ENCODE peak calls at places on chromosomes 5 and 9, in six cellular contexts. C is upper lobe of right lung, I is pancreas, M is endodermal cell, Z is Peyer's patch, H is thoracic aorta. Y is an unnamed sample. For H3K4me1, the result is how much of the 10 kb centered on the place peaks cover.

GRCh38 chr9:126609191-126609590 is 4.5 kb upstream of the LMX1B start:
- DNase-seq in C (peak), I (no peak), M (no peak), Z (no peak), H (no peak), Y (no peak)

GRCh38 chr5:14457475-14457874 is 124.1 kb upstream of the OTULINL start:
- DNase-seq in C (no peak), I (peak), M (no peak), Z (no peak), H (no peak), Y (no peak)

GRCh38 chr5:9947944-9948343 is 301.7 kb downstream of the ATPSCKMT start:
- DNase-seq in C (no peak), I (no peak), M (no peak), Z (no peak), H (no peak), Y (no peak)

GRCh38 chr5:162473051-162473714 is 405.6 kb downstream of the GABRG2 start:
- DNase-seq in C (no peak), I (no peak), M (no peak), Z (no peak), H (no peak), Y (no peak)

GRCh38 chr9:84673806-84674205 is 4.3 kb downstream of the NTRK2 start:
- DNase-seq in C (no peak), I (no peak), M (no peak), Z (no peak), H (no peak), Y (no peak)

GRCh38 chr5:68424799-68425537 is 209.4 kb downstream of the PIK3R1 start:
- DNase-seq in C (no peak), I (no peak), M (no peak), Z (no peak), H (no peak), Y (no peak)

GRCh38 chr5:59786271-59786805 is 107.2 kb downstream of the PDE4D start:
- DNase-seq in C (no peak), I (no peak), M (no peak), Z (no peak), H (no peak), Y (no peak)

GRCh38 chr9:69097053-69097452 is 61.5 kb downstream of the FXN start:
- DNase-seq in C (no peak), I (no peak), M (no peak), Z (no peak), H (no peak), Y (no peak)

GRCh38 chr5:107340631-107341030 is 330.1 kb downstream of the EFNA5 start:
- DNase-seq in C (no peak), I (no peak), M (no peak), Z (no peak), H (no peak), Y (no peak)

GRCh38 chr9:84493284-84493947 is 152.9 kb upstream of the SLC28A3 start:
- DNase-seq in C (no peak), I (no peak), M (peak), Z (no peak), H (no peak), Y (no peak)

GRCh38 chr5:170554566-170555267 is 50.9 kb downstream of the KCNIP1 start:
- DNase-seq in C (no peak), I (no peak), M (peak), Z (no peak), H (no peak), Y (peak)

GRCh38 chr9:37325778-37326177 is 96.7 kb upstream of the GRHPR start:
- DNase-seq in C (no peak), I (no peak), M (no peak), Z (no peak), H (no peak), Y (no peak)

GRCh38 chr5:14932902-14933475 is 61.4 kb upstream of the ANKH start:
- DNase-seq in C (no peak), I (no peak), M (no peak), Z (no peak), H (no peak), Y (no peak)

GRCh38 chr5:136492587-136492986 is 127.2 kb upstream of the TRPC7 start:
- DNase-seq in C (no peak), I (no peak), M (no peak), Z (no peak), H (no peak), Y (no peak)

GRCh38 chr9:89592963-89593775 is 11.6 kb upstream of the GADD45G start:
- DNase-seq in C (no peak), I (peak), M (peak), Z (no peak), H (no peak), Y (no peak)

GRCh38 chr9:134031783-134032182 is 6.5 kb downstream of the BRD3OS start:
- DNase-seq in C (no peak), I (no peak), M (no peak), Z (no peak), H (no peak), Y (no peak)

GRCh38 chr5:52769061-52769460 is 18.7 kb upstream of the ITGA1 start:
- DNase-seq in C (no peak), I (no peak), M (no peak), Z (no peak), H (no peak), Y (no peak)

GRCh38 chr5:106451998-106452397 is 1218.7 kb downstream of the EFNA5 start:
- DNase-seq in C (no peak), I (no peak), M (no peak), Z (no peak), H (no peak), Y (no peak)

GRCh38 chr5:53884411-53884810 is 324.0 kb downstream of the NDUFS4 start:
- DNase-seq in C (no peak), I (no peak), M (peak), Z (no peak), H (no peak), Y (no peak)

GRCh38 chr5:139676406-139676805 is 28.3 kb downstream of the CXXC5 start:
- DNase-seq in C (no peak), I (no peak), M (no peak), Z (no peak), H (no peak), Y (no peak)

GRCh38 chr5:139675825-139676224 is 27.7 kb downstream of the CXXC5 start:
- DNase-seq in C (no peak), I (no peak), M (no peak), Z (no peak), H (no peak), Y (no peak)

GRCh38 chr5:139677404-139678282 is 29.5 kb downstream of the CXXC5 start:
- DNase-seq in C (no peak), I (peak), M (no peak), Z (no peak), H (no peak), Y (no peak)

GRCh38 chr5:139678283-139678613 is 30.1 kb downstream of the CXXC5 start:
- DNase-seq in C (no peak), I (no peak), M (no peak), Z (no peak), H (no peak), Y (no peak)

GRCh38 chr5:139676951-139677367 is 28.8 kb downstream of the CXXC5 start:
- DNase-seq in C (no peak), I (peak), M (no peak), Z (no peak), H (no peak), Y (no peak)
- H3K4me1 ChIP-seq in C (under half), I (half or more), M (under half), Z (under half), H (under half), Y (under half)

GRCh38 chr5:88552406-88552805 is 283.8 kb upstream of the TMEM161B start:
- DNase-seq in C (no peak), I (no peak), M (no peak), Z (no peak), H (no peak), Y (no peak)

GRCh38 chr5:88553926-88554325 is 285.3 kb upstream of the TMEM161B start:
- DNase-seq in C (no peak), I (no peak), M (no peak), Z (no peak), H (no peak), Y (no peak)

GRCh38 chr5:88548136-88548535 is 279.5 kb upstream of the TMEM161B start:
- DNase-seq in C (no peak), I (no peak), M (no peak), Z (no peak), H (no peak), Y (no peak)

GRCh38 chr5:88551724-88552345 is 283.2 kb upstream of the TMEM161B start:
- DNase-seq in C (no peak), I (no peak), M (peak), Z (no peak), H (no peak), Y (no peak)

DNA sequence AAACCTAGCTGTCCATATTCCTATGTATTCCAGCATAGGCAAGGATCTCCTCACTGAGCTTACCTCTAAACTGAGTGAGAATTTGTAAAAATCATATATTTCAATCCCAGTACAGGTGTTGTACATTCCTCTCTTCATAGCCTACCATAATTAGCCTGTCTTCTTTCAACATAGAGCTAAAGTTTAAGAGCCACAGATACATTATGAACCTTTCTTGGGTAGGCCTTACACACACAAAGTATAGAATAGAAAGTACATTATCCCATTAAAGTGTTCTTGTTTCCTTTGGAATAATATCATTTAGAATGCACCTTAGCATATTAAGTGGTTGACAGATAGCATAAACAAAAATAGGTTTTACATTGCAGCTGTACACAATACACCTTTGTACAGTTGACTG is 282.1 kb upstream of the TMEM161B start:
- DNase-seq in C (no peak), I (no peak), M (no peak), Z (no peak), H (no peak), Y (no peak)
- TF ChIP-seq CTCF in C (no peak), I (no peak), M (no peak), Z (no peak), H (no peak), Y (no peak)

DNA sequence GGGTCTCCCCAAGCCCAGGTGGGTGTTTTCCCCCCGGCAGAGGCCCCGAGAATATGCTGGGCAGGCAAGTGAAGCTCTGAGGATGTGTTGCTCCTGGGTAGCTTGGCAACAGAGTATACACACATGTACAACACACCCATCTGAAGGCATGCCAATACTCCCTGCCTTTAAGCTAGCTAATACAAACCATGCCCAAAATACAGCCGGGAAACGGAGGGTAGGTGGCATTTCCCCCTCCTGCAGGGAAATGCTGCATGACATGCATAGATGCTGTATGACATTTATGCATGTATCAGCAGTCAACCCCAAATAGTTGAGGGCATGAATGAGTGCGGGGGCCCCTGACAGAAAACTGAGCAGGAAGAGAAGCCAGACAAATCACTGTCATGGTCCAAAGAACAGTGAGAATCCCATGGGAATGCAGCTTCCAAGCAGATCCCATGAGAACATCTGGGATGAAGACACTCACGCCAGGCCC is 614.1 kb downstream of the EBF1 start:
- DNase-seq in C (no peak), I (no peak), M (no peak), Z (no peak), H (peak), Y (peak)
- H3K4me1 ChIP-seq in C (under half), I (under half), M (under half), Z (under half), H (under half), Y (under half)

GRCh38 chr5:180439911-180440769 is 54.0 kb upstream of the CNOT6 start:
- DNase-seq in C (peak), I (no peak), M (peak), Z (no peak), H (no peak), Y (no peak)
- TF ChIP-seq CTCF in C (no peak), I (no peak), M (peak), Z (no peak), H (no peak), Y (no peak)

GRCh38 chr9:77161191-77161590 is 16.1 kb upstream of the VPS13A start:
- DNase-seq in C (no peak), I (no peak), M (no peak), Z (no peak), H (no peak), Y (no peak)

GRCh38 chr9:77161966-77162365 is 15.4 kb upstream of the VPS13A start:
- DNase-seq in C (no peak), I (no peak), M (no peak), Z (no peak), H (no peak), Y (no peak)

GRCh38 chr9:77158772-77159513 is 18.4 kb upstream of the VPS13A start:
- DNase-seq in C (no peak), I (no peak), M (no peak), Z (no peak), H (no peak), Y (no peak)

GRCh38 chr9:77152289-77152688 is 25.0 kb upstream of the VPS13A start:
- DNase-seq in C (no peak), I (no peak), M (no peak), Z (no peak), H (no peak), Y (no peak)

DNA sequence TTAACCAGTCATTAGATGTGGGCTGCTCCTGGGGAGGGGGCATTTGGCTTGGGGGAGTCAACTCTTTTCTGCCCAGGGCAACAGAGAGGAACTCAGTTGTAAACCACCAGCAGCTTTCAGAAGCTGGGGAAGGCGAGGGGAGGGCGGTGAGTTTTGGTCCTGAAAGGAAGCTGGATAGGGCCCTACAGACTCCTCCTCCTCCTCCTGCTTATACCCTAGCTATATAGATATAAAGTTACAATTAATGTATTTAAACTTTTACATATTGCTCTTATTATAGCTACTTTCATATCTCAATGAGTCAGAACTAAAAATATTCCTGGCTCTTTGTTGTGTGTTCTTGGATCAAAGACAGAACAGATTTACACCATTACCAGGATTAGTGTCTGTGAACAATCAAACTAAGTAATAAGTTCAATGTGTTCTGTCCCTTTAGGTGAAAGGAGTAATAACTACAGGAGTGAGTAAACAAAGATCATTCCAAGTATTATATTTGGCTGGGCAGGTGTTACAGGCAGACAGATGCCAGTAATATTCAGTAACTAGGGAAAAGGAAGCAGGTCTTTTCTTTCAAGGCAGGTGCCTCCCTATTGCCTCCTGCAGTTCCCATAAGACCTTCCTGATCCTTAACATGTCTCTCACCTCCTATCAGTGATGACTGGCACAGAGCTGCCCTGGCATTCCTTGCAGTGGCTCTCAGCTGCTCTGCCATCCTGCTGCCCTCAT is 20.5 kb upstream of the VPS13A start:
- DNase-seq in C (no peak), I (no peak), M (no peak), Z (no peak), H (no peak), Y (no peak)
- H3K4me1 ChIP-seq in C (under half), I (under half), M (under half), Z (under half), H (under half), Y (under half)

GRCh38 chr5:131164931-131165727 is at the start of gene HINT1:
- DNase-seq in C (peak), I (peak), M (peak), Z (peak), H (peak), Y (peak)
- TF ChIP-seq CTCF in C (peak), I (no peak), M (no peak), Z (no peak), H (no peak), Y (no peak)

GRCh38 chr5:150642991-150643710 is 2.7 kb downstream of the SYNPO start:
- DNase-seq in C (no peak), I (no peak), M (no peak), Z (no peak), H (no peak), Y (no peak)
- H3K4me1 ChIP-seq in C (half or more), I (half or more), M (under half), Z (under half), H (half or more), Y (half or more)

DNA sequence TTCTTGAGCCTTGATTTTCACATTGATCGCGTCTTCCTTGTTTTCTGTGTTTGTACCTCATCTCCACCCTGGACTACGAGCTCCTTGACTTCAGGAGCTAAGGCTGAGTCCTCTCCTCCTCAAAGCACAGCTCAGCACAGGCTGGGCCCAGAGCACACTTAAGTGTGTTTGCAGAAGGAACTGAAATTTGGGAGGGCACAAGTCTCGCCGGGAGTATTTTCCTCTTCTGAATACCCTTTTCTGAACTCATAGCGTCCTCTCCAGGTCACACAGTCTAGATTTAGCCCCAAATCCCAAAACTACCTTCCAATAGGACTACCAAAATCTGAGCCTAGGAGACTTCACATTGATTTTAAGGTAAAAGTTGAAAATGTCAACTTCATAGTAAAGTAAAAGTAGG is 41.6 kb downstream of the TSTD2 start:
- DNase-seq in C (no peak), I (no peak), M (no peak), Z (no peak), H (no peak), Y (no peak)
- TF ChIP-seq CTCF in C (no peak), I (no peak), M (no peak), Z (no peak), H (no peak), Y (no peak)

DNA sequence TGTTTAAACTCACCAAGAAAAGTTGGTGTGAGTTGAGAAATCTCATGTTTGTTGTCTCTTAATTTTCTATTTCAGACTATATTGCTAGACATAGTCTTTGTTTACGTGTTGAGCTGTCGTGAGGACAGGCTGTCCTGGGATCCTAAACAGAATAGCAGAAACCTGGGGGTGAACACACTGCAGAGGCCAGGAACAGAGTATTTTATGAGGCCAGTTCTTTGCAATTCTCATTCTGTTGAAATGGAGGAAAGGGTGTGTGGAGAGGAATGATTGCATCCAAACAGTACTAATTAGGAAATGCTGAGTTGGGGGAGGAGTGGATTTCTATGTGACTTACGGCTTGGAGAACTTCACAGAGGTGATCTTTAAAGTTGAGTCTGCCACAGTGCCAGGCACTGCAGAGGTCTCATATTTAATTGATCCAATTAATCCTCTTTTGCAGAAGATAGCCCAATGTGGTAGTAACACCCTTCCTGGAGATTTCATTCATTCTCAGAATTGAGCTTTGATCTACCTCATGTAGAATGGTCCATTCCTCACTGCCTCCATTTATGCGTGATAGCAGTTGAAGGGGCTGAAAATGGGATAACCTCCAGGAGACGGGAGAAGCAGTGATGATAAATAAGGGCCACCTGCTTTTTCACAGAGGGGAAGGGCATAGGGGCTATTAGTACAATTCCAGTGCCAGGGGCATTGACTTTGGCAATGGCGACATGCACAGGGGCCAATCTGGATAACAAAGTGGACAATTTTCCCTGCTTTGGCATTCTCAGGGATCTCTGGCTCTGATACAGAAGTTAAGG is 84.7 kb upstream of the TNFAIP8 start:
- DNase-seq in C (no peak), I (peak), M (no peak), Z (no peak), H (no peak), Y (no peak)
- H3K4me1 ChIP-seq in C (under half), I (under half), M (under half), Z (under half), H (under half), Y (under half)

DNA sequence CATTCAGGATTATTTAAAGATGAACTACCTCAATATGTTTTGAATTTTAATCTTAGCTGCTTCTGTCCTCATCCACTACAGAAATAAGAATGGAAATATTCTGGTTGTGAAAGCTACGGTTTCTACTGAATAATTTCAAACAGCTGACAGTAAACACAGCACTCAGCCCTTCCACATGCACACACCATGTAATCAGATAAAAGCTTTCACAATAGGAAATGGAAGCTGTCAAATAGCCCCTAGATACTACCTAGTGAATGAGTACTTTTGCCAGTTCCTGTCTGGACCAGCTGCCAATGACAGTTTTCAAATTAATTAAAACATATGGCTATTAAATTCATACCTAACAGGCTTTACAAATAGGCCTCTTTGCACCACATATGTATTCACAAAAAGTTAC is 171.4 kb downstream of the SSBP2 start:
- DNase-seq in C (no peak), I (no peak), M (no peak), Z (no peak), H (no peak), Y (no peak)
- TF ChIP-seq CTCF in C (no peak), I (no peak), M (no peak), Z (no peak), H (no peak), Y (no peak)